ENCODE peak calls at places on chromosome 1, in ten cellular contexts. A is psoas muscle; J is bronchial epithelial cell; Y is AG09319; F is MM.1S; C is left ventricle myocardium inferior; U is GM10248; W is B cell; Q is heart left ventricle; Z is CD8-positive, alpha-beta T cell. M is an unnamed sample.

GRCh38 chr1:212351588-212352362 is 62.9 kb downstream of the PACC1 start:
- DNase-seq in U (no peak), Q (no peak), J (no peak), F (no peak), C (no peak), Z (no peak), Y (no peak), A (no peak), W (no peak), M (no peak)

GRCh38 chr1:9256332-9256731 is 21.8 kb downstream of the H6PD start:
- DNase-seq in J (no peak), U (no peak), F (no peak), Q (no peak), A (no peak), Y (no peak), W (no peak), C (no peak), Z (no peak), M (no peak)

GRCh38 chr1:21594935-21595897 is 73.9 kb downstream of the RAP1GAP start:
- DNase-seq in W (peak; percentile 37), Y (peak; percentile 7), F (peak; percentile 32), U (peak; percentile 64), J (no peak), Q (peak; percentile 61), A (peak; percentile 45), Z (peak; percentile 27), C (peak; percentile 59), M (no peak)

GRCh38 chr1:226783202-226783601 is 44.1 kb upstream of the ITPKB start:
- DNase-seq in Q (no peak), U (no peak), W (no peak), Y (no peak), F (no peak), J (no peak), C (no peak), Z (no peak), A (no peak), M (no peak)

GRCh38 chr1:84143796-84144565 is at the start of gene PRKACB:
- DNase-seq in J (peak; percentile 72), C (no peak), Z (peak; percentile 6), A (no peak), F (peak; percentile 75), W (peak; percentile 49), U (peak; percentile 18), Q (no peak), Y (no peak), M (no peak)

GRCh38 chr1:109542657-109543056 is 3.0 kb downstream of the GPR61 start:
- DNase-seq in J (no peak), Z (no peak), Y (no peak), A (no peak), Q (no peak), C (no peak), W (no peak), U (peak; percentile 10), F (no peak), M (no peak)

GRCh38 chr1:94425821-94426484 is 7.8 kb downstream of the ABCD3 start:
- DNase-seq in C (no peak), J (no peak), Z (no peak), W (no peak), Q (no peak), F (no peak), A (no peak), U (no peak), Y (no peak), M (no peak)

GRCh38 chr1:245220381-245220985 is 65.7 kb downstream of the KIF26B start:
- DNase-seq in U (no peak), W (no peak), F (no peak), Y (no peak), Q (no peak), Z (no peak), A (no peak), C (no peak), J (no peak), M (no peak)

GRCh38 chr1:172719066-172719627 is 60.2 kb downstream of the FASLG start:
- DNase-seq in W (no peak), Z (no peak), J (peak; percentile 95), A (no peak), U (no peak), Q (no peak), Y (no peak), F (no peak), C (no peak), M (no peak)

GRCh38 chr1:172720325-172720724 is 61.4 kb downstream of the FASLG start:
- DNase-seq in F (no peak), W (no peak), Y (no peak), U (no peak), Q (no peak), J (no peak), C (no peak), A (no peak), Z (no peak), M (no peak)

GRCh38 chr1:172717722-172718455 is 59.0 kb downstream of the FASLG start:
- DNase-seq in Y (no peak), U (no peak), Z (no peak), W (no peak), F (no peak), J (no peak), C (no peak), A (no peak), Q (no peak), M (no peak)

GRCh38 chr1:172723251-172723650 is 64.3 kb downstream of the FASLG start:
- DNase-seq in C (no peak), Q (no peak), Z (no peak), U (no peak), W (no peak), J (no peak), A (no peak), Y (no peak), F (no peak), M (no peak)

GRCh38 chr1:172719694-172720138 is 60.8 kb downstream of the FASLG start:
- DNase-seq in W (peak; percentile 49), A (no peak), Y (no peak), C (no peak), Q (no peak), F (peak; percentile 61), U (peak; percentile 54), Z (no peak), J (peak; percentile 67), M (no peak)
- TF ChIP-seq CTCF in W (peak; percentile 90), A (peak; percentile 60), Y (peak; percentile 66), C (peak; percentile 79), Q (peak; percentile 74), F (peak; percentile 96), U (peak; percentile 81), Z (peak; percentile 94), J (peak; percentile 63), M (peak; percentile 91)

GRCh38 chr1:26832249-26832960 is 5.9 kb downstream of the ZDHHC18 start:
- DNase-seq in W (no peak), A (no peak), F (no peak), Y (no peak), C (no peak), U (no peak), Q (no peak), J (no peak), Z (no peak), M (no peak)

GRCh38 chr1:26829214-26829911 is 2.9 kb downstream of the ZDHHC18 start:
- DNase-seq in A (no peak), Q (no peak), J (no peak), W (no peak), F (no peak), C (no peak), Z (no peak), U (no peak), Y (no peak), M (no peak)

GRCh38 chr1:26831059-26831458 is 4.6 kb downstream of the ZDHHC18 start:
- DNase-seq in J (no peak), Y (no peak), C (no peak), Q (no peak), A (no peak), Z (no peak), F (no peak), W (no peak), U (no peak), M (no peak)

GRCh38 chr1:26831546-26832248 is 5.2 kb downstream of the ZDHHC18 start:
- DNase-seq in F (no peak), J (peak; percentile 47), U (no peak), Q (no peak), C (no peak), Z (no peak), A (no peak), W (no peak), Y (no peak), M (no peak)

GRCh38 chr1:26833432-26834405 is 7.2 kb downstream of the ZDHHC18 start:
- DNase-seq in Y (no peak), Z (peak; percentile 88), U (peak; percentile 91), F (peak; percentile 94), A (no peak), Q (peak; percentile 62), J (no peak), C (peak; percentile 30), W (peak; percentile 93), M (peak; percentile 83)
- TF ChIP-seq CTCF in Y (no peak), Z (peak; percentile 53), U (peak; percentile 47), F (peak; percentile 52), A (no peak), Q (no peak), J (no peak), C (no peak), W (peak; percentile 58), M (peak; percentile 25)

GRCh38 chr1:202002447-202002846 is 7.9 kb upstream of the ELF3 start:
- DNase-seq in C (no peak), W (no peak), F (no peak), Y (no peak), J (no peak), Z (no peak), A (no peak), U (no peak), Q (no peak), M (no peak)

GRCh38 chr1:202007279-202007678 is 3.1 kb upstream of the ELF3 start:
- DNase-seq in Y (no peak), Z (no peak), U (no peak), F (no peak), J (no peak), W (no peak), Q (no peak), A (no peak), C (no peak), M (no peak)

GRCh38 chr1:202007703-202008489 is 2.5 kb upstream of the ELF3 start:
- DNase-seq in Q (no peak), Z (no peak), Y (no peak), U (no peak), J (peak; percentile 79), C (no peak), A (no peak), W (no peak), F (no peak), M (no peak)

GRCh38 chr1:202004711-202005110 is 5.7 kb upstream of the ELF3 start:
- DNase-seq in Y (no peak), J (no peak), Q (no peak), Z (no peak), W (no peak), U (no peak), F (no peak), A (no peak), C (no peak), M (no peak)

DNA sequence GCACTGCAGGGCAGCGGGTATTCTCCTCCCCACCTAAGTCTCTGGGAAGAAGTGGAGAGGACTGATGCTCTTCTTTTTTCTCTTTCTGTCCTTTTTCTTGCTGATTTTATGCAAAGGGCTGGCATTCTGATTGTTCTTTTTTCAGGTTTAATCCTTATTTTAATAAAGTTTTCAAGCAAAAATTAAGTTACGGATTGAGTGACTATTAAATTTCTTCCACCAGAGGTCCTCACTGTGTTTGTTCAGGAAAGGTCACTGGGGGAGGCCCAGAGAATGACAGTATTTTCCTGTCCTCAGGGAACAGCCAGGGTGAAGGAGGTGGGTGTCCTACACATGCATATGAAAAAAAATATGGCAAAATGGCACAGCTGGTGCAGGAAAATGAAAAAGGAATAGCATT is 4.4 kb upstream of the ELF3 start:
- DNase-seq in F (no peak), Z (no peak), C (no peak), A (no peak), Y (no peak), Q (no peak), J (peak; percentile 22), U (no peak), W (no peak), M (no peak)
- TF ChIP-seq CTCF in F (peak; percentile 25), Z (no peak), C (peak; percentile 54), A (peak; percentile 19), Y (peak; percentile 31), Q (peak; percentile 56), J (no peak), U (no peak), W (no peak), M (no peak)

GRCh38 chr1:64692911-64693310 is 52.0 kb upstream of the RAVER2 start:
- DNase-seq in C (no peak), Y (peak; percentile 7), Q (no peak), F (no peak), W (no peak), J (peak; percentile 8), Z (no peak), A (no peak), U (no peak), M (no peak)

GRCh38 chr1:64686828-64687724 is 57.8 kb upstream of the RAVER2 start:
- DNase-seq in Z (peak; percentile 28), W (peak; percentile 57), Q (no peak), U (peak; percentile 46), Y (peak; percentile 19), J (peak; percentile 85), C (no peak), F (peak; percentile 35), A (no peak), M (no peak)

GRCh38 chr1:64687725-64688285 is 57.1 kb upstream of the RAVER2 start:
- DNase-seq in Q (no peak), J (peak; percentile 73), Y (no peak), Z (no peak), F (no peak), A (peak; percentile 21), W (no peak), C (no peak), U (no peak), M (peak; percentile 77)

GRCh38 chr1:64693406-64693805 is 51.5 kb upstream of the RAVER2 start:
- DNase-seq in Q (no peak), W (no peak), F (no peak), Y (no peak), C (no peak), Z (no peak), U (no peak), J (no peak), A (no peak), M (no peak)

DNA sequence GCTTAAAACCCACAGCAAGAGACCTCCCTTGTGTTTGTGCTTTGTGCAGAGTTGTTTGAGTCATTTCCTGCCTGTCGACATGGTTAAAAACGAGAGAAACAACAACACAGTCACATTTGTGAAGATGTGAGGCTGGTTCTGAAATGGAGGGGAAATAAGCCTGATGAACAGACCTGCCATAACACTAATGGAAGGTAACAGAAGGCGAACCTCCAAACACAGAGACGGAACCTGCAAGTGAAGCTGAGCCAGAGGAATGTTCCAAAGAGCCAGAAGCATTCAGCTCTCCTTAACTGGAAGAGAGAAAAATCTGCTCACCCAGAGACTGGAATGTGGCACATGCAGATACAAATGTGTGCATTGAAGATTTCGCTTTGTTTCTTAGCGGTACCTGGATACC is 53.2 kb upstream of the RAVER2 start:
- DNase-seq in Q (no peak), Y (no peak), U (no peak), J (peak; percentile 40), Z (no peak), W (no peak), C (no peak), A (no peak), F (no peak), M (no peak)
- TF ChIP-seq CTCF in Q (no peak), Y (no peak), U (no peak), J (no peak), Z (no peak), W (no peak), C (no peak), A (no peak), F (no peak), M (no peak)

M was measured in CD14-positive monocyte.